ENCODE peak calls at places on chromosomes 3 and 15, in seven cellular contexts. O is neuronal stem cell, B is transverse colon, E is psoas muscle, C is ovary, S is endothelial cell of umbilical vein, J is brain microvascular endothelial cell. L is an unnamed sample.

GRCh38 chr15:82139823-82140268 is 94.0 kb upstream of the MEX3B start:
- DNase-seq in B (no peak), O (peak; percentile 38), J (peak; percentile 31), C (no peak), S (peak; percentile 69), E (no peak), L (no peak)

GRCh38 chr15:67137951-67138935 is 72.8 kb downstream of the SMAD3 start:
- DNase-seq in O (no peak), J (no peak), E (no peak), C (peak; percentile 32), S (peak; percentile 61), B (no peak), L (no peak)

GRCh38 chr15:60757831-60758570 is 279.1 kb upstream of the ICE2 start:
- DNase-seq in C (no peak), E (no peak), B (no peak), O (no peak), S (no peak), J (no peak), L (no peak)

GRCh38 chr3:100185847-100186246 is 71.5 kb upstream of the FILIP1L start:
- DNase-seq in E (no peak), S (no peak), O (no peak), C (no peak), B (no peak), J (no peak), L (no peak)

GRCh38 chr3:22373827-22374226 is 622.8 kb upstream of the ZNF385D start:
- DNase-seq in S (no peak), B (no peak), O (no peak), E (no peak), J (no peak), C (no peak), L (no peak)

GRCh38 chr3:121739902-121740301 is 9.6 kb downstream of the GOLGB1 start:
- DNase-seq in J (no peak), C (no peak), E (no peak), O (no peak), S (no peak), B (no peak), L (no peak)

GRCh38 chr3:129608936-129609590 is 2.6 kb upstream of the PLXND1 start:
- DNase-seq in S (no peak), J (no peak), O (no peak), B (no peak), E (no peak), C (no peak), L (no peak)

GRCh38 chr3:134430950-134431445 is 54.8 kb downstream of the ANAPC13 start:
- DNase-seq in J (peak; percentile 24), S (no peak), O (no peak), C (no peak), E (no peak), B (no peak), L (no peak)

GRCh38 chr3:33025648-33026178 is 71.2 kb downstream of the GLB1 start:
- DNase-seq in C (no peak), O (no peak), J (no peak), S (no peak), B (no peak), E (no peak), L (no peak)

GRCh38 chr3:195086341-195086740 is 184.6 kb downstream of the XXYLT1 start:
- DNase-seq in E (no peak), O (no peak), S (no peak), J (no peak), C (no peak), B (no peak), L (no peak)

GRCh38 chr15:90956551-90957104 is 1.9 kb downstream of the RCCD1 start:
- DNase-seq in J (peak; percentile 45), C (peak; percentile 83), E (peak; percentile 81), O (peak; percentile 81), S (peak; percentile 79), B (peak; percentile 82), L (peak; percentile 33)

GRCh38 chr3:126422571-126423091 is 27.9 kb downstream of the CFAP100 start:
- DNase-seq in O (no peak), S (no peak), C (no peak), B (no peak), J (no peak), E (no peak), L (no peak)

GRCh38 chr3:11509175-11510000 is 134.3 kb downstream of the VGLL4 start:
- DNase-seq in C (peak; percentile 85), E (peak; percentile 52), B (peak; percentile 63), O (no peak), S (peak; percentile 89), J (peak; percentile 89), L (no peak)

GRCh38 chr15:28081594-28081993 is 17.5 kb downstream of the OCA2 start:
- DNase-seq in E (no peak), C (no peak), J (no peak), B (no peak), S (no peak), O (no peak), L (no peak)

GRCh38 chr3:174769171-174769570 is 90.0 kb upstream of the NAALADL2 start:
- DNase-seq in B (no peak), J (no peak), C (no peak), O (no peak), S (peak; percentile 7), E (no peak), L (no peak)

GRCh38 chr3:122074621-122075265 is 19.6 kb downstream of the CD86 start:
- DNase-seq in E (peak; percentile 51), B (peak; percentile 34), O (no peak), S (no peak), C (no peak), J (no peak), L (no peak)

GRCh38 chr3:137205394-137206060 is 247.7 kb downstream of the IL20RB start:
- DNase-seq in C (no peak), J (no peak), E (no peak), O (no peak), S (no peak), B (no peak), L (no peak)

GRCh38 chr15:74032606-74033561 is 38.4 kb downstream of the PML start:
- DNase-seq in J (no peak), B (no peak), S (no peak), E (no peak), O (no peak), C (no peak), L (no peak)

GRCh38 chr3:111882799-111883198 is 23.7 kb downstream of the PHLDB2 start:
- DNase-seq in E (no peak), S (no peak), J (no peak), B (no peak), O (no peak), C (no peak), L (no peak)

GRCh38 chr3:127544806-127545545 is 45.6 kb downstream of the TPRA1 start:
- DNase-seq in S (no peak), B (no peak), E (no peak), O (no peak), C (no peak), J (no peak), L (no peak)

GRCh38 chr15:80309769-80310384 is 57.9 kb upstream of the CTXND1 start:
- DNase-seq in E (no peak), S (peak; percentile 11), O (peak; percentile 30), C (no peak), J (no peak), B (no peak), L (no peak)

GRCh38 chr3:186270711-186271110 is 91.3 kb downstream of the DGKG start:
- DNase-seq in S (no peak), B (no peak), O (no peak), C (no peak), E (no peak), J (no peak), L (no peak)

GRCh38 chr15:41495736-41496599 is 2.3 kb downstream of the ITPKA start:
- DNase-seq in S (no peak), J (no peak), E (no peak), B (peak; percentile 82), O (peak; percentile 36), C (no peak), L (no peak)

GRCh38 chr3:111801697-111802655 is 57.1 kb upstream of the PHLDB2 start:
- DNase-seq in E (no peak), C (no peak), J (peak; percentile 84), O (no peak), B (no peak), S (peak; percentile 58), L (no peak)

DNA sequence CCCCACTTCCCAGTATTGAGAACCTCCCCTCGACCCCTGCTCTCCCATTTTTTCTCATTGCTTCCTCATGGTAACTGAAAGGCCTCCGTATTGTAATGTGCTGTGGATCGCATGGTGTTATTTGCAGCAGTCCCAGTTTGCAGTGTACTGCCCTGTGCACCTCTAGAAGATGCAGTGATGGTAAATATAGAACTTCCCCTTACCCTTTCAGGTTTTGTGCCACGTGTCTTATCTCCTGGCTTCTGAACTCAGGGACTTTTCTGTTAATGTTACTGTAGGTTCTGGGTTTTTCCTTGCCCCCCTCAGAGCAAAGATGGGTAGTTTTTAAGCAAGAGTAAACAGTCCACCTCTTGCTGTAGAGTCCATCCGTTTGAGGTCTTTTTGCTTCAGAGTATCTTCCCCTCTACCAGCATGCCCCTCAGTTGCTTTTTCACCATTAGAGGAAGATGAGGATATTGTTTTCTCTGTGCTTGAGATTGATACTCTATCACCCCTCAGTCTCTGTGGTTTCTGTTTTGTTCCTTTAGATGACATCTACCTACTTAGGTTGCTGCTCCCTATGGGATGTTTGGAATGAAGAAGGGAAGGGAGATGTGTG is 22.4 kb downstream of the CHD2 start:
- DNase-seq in C (no peak), B (no peak), J (no peak), S (no peak), E (no peak), O (no peak), L (no peak)
- H3K36me3 ChIP-seq in C (no peaks in the 10 kb centered on the region), B (peaks cover 1% of the 10 kb centered on the region), J (peaks cover 49% of the 10 kb centered on the region), S (peaks cover 11% of the 10 kb centered on the region), E (peaks cover 31% of the 10 kb centered on the region), O (peaks cover 19% of the 10 kb centered on the region), L (peaks cover 53% of the 10 kb centered on the region)

GRCh38 chr3:97823503-97824004 is 1.7 kb downstream of the CRYBG3 start:
- DNase-seq in C (no peak), S (peak; percentile 20), J (no peak), B (no peak), E (peak; percentile 17), O (no peak), L (no peak)
- H3K4me3 ChIP-seq in C (peak overlapping the region; percentile 70), S (peak overlapping the region; percentile 89), J (peak overlapping the region; percentile 87), B (peak overlapping the region; percentile 93), E (peak overlapping the region; percentile 88), O (peak overlapping the region; percentile 84), L (no peak overlapping the region)

GRCh38 chr15:48777645-48778337 is 33.1 kb downstream of the CEP152 start:
- DNase-seq in C (no peak), E (no peak), J (no peak), O (no peak), S (no peak), B (no peak), L (no peak)

GRCh38 chr15:48781481-48782081 is 29.3 kb downstream of the CEP152 start:
- DNase-seq in J (no peak), E (no peak), S (no peak), C (no peak), B (no peak), O (no peak), L (no peak)

GRCh38 chr15:48782911-48783310 is 28.0 kb downstream of the CEP152 start:
- DNase-seq in O (no peak), E (no peak), S (no peak), B (no peak), J (no peak), C (no peak), L (no peak)

GRCh38 chr15:48778338-48778730 is 32.5 kb downstream of the CEP152 start:
- DNase-seq in O (no peak), E (no peak), B (no peak), C (no peak), J (peak; percentile 22), S (no peak), L (no peak)

GRCh38 chr15:48781002-48781401 is 29.9 kb downstream of the CEP152 start:
- DNase-seq in S (no peak), E (no peak), J (no peak), B (no peak), C (no peak), O (no peak), L (no peak)
- H3K36me3 ChIP-seq in S (no peaks in the 10 kb centered on the region), E (peaks cover 19% of the 10 kb centered on the region), J (no peaks in the 10 kb centered on the region), B (no peaks in the 10 kb centered on the region), C (no peaks in the 10 kb centered on the region), O (peaks cover 15% of the 10 kb centered on the region), L (peaks cover 9% of the 10 kb centered on the region)

GRCh38 chr3:184656430-184656990 is 55.4 kb downstream of the MAGEF1 start:
- DNase-seq in J (no peak), B (no peak), S (no peak), E (no peak), C (no peak), O (no peak), L (no peak)
- H3K4me3 ChIP-seq in J (no peak overlapping the region), B (no peak overlapping the region), S (no peak overlapping the region), E (no peak overlapping the region), C (no peak overlapping the region), O (no peak overlapping the region), L (no peak overlapping the region)